ENCODE peak calls at places on chromosomes 16 and 17, in eight cellular contexts. One of them, this sample, is unnamed.

GRCh38 chr16:87564524-87564778 is 37.9 kb upstream of the JPH3 start:
- DNase-seq in GM23338: no peak
- DNase-seq in psoas muscle: no peak
- DNase-seq in NCI-H82: no peak
- DNase-seq in GM10248: no peak
- DNase-seq in GM13976: no peak
- DNase-seq in HCEC 1CT: no peak
- DNase-seq in ovary: no peak
- DNase-seq in this sample: no peak

GRCh38 chr16:85191341-85191965 is 79.2 kb upstream of the CIBAR2 start:
- DNase-seq in GM23338: no peak
- DNase-seq in psoas muscle: no peak
- DNase-seq in NCI-H82: no peak
- DNase-seq in GM10248: no peak
- DNase-seq in GM13976: no peak
- DNase-seq in HCEC 1CT: no peak
- DNase-seq in ovary: no peak
- DNase-seq in this sample: no peak

GRCh38 chr17:71934520-71934919 is 186.3 kb upstream of the SOX9 start:
- DNase-seq in GM23338: no peak
- DNase-seq in psoas muscle: no peak
- DNase-seq in NCI-H82: no peak
- DNase-seq in GM10248: no peak
- DNase-seq in GM13976: no peak
- DNase-seq in HCEC 1CT: no peak
- DNase-seq in ovary: no peak
- DNase-seq in this sample: no peak

GRCh38 chr17:56667925-56668324 is 74.4 kb downstream of the NOG start:
- DNase-seq in GM23338: no peak
- DNase-seq in psoas muscle: no peak
- DNase-seq in NCI-H82: no peak
- DNase-seq in GM10248: no peak
- DNase-seq in GM13976: no peak
- DNase-seq in HCEC 1CT: no peak
- DNase-seq in ovary: no peak
- DNase-seq in this sample: no peak

GRCh38 chr17:75601057-75601987 is 13.7 kb downstream of the MYO15B start:
- DNase-seq in GM23338: peak
- DNase-seq in psoas muscle: peak
- DNase-seq in NCI-H82: peak
- DNase-seq in GM10248: peak
- DNase-seq in GM13976: peak
- DNase-seq in HCEC 1CT: no peak
- DNase-seq in ovary: peak
- DNase-seq in this sample: peak

GRCh38 chr17:1783271-1783670 is 21.4 kb downstream of the SERPINF1 start:
- DNase-seq in GM23338: no peak
- DNase-seq in psoas muscle: peak
- DNase-seq in NCI-H82: no peak
- DNase-seq in GM10248: no peak
- DNase-seq in GM13976: no peak
- DNase-seq in HCEC 1CT: no peak
- DNase-seq in ovary: peak
- DNase-seq in this sample: no peak

GRCh38 chr16:23479138-23479537 is 26.1 kb upstream of the COG7 start:
- DNase-seq in GM23338: no peak
- DNase-seq in psoas muscle: no peak
- DNase-seq in NCI-H82: no peak
- DNase-seq in GM10248: no peak
- DNase-seq in GM13976: no peak
- DNase-seq in HCEC 1CT: no peak
- DNase-seq in ovary: no peak
- DNase-seq in this sample: no peak

GRCh38 chr17:10052414-10052813 is 146.0 kb downstream of the GAS7 start:
- DNase-seq in GM23338: no peak
- DNase-seq in psoas muscle: no peak
- DNase-seq in NCI-H82: no peak
- DNase-seq in GM10248: no peak
- DNase-seq in GM13976: no peak
- DNase-seq in HCEC 1CT: no peak
- DNase-seq in ovary: no peak
- DNase-seq in this sample: no peak

GRCh38 chr17:77371117-77371887 is 230.5 kb downstream of the SEC14L1 start:
- DNase-seq in GM23338: no peak
- DNase-seq in psoas muscle: peak
- DNase-seq in NCI-H82: no peak
- DNase-seq in GM10248: no peak
- DNase-seq in GM13976: no peak
- DNase-seq in HCEC 1CT: no peak
- DNase-seq in ovary: peak
- DNase-seq in this sample: no peak

GRCh38 chr17:80621335-80622169 is 76.9 kb downstream of the RPTOR start:
- DNase-seq in GM23338: no peak
- DNase-seq in psoas muscle: no peak
- DNase-seq in NCI-H82: peak
- DNase-seq in GM10248: no peak
- DNase-seq in GM13976: no peak
- DNase-seq in HCEC 1CT: no peak
- DNase-seq in ovary: no peak
- DNase-seq in this sample: no peak

GRCh38 chr17:10318540-10318939 is 54.3 kb downstream of the MYH13 start:
- DNase-seq in GM23338: peak
- DNase-seq in psoas muscle: no peak
- DNase-seq in NCI-H82: no peak
- DNase-seq in GM10248: no peak
- DNase-seq in GM13976: no peak
- DNase-seq in HCEC 1CT: no peak
- DNase-seq in ovary: no peak
- DNase-seq in this sample: no peak

GRCh38 chr16:81680444-81681263 is 98.4 kb upstream of the PLCG2 start:
- DNase-seq in GM23338: no peak
- DNase-seq in psoas muscle: no peak
- DNase-seq in NCI-H82: no peak
- DNase-seq in GM10248: no peak
- DNase-seq in GM13976: no peak
- DNase-seq in HCEC 1CT: no peak
- DNase-seq in ovary: no peak
- DNase-seq in this sample: no peak

GRCh38 chr17:9409430-9409829 is 166.2 kb downstream of the STX8 start:
- DNase-seq in GM23338: no peak
- DNase-seq in psoas muscle: no peak
- DNase-seq in NCI-H82: no peak
- DNase-seq in GM10248: no peak
- DNase-seq in GM13976: no peak
- DNase-seq in HCEC 1CT: no peak
- DNase-seq in ovary: no peak
- DNase-seq in this sample: peak

GRCh38 chr16:1580956-1581355 is 30.9 kb downstream of the IFT140 start:
- DNase-seq in GM23338: no peak
- DNase-seq in psoas muscle: no peak
- DNase-seq in NCI-H82: no peak
- DNase-seq in GM10248: no peak
- DNase-seq in GM13976: no peak
- DNase-seq in HCEC 1CT: no peak
- DNase-seq in ovary: no peak
- DNase-seq in this sample: no peak

GRCh38 chr16:76729525-76729924 is 452.3 kb downstream of the CNTNAP4 start:
- DNase-seq in GM23338: peak
- DNase-seq in psoas muscle: no peak
- DNase-seq in NCI-H82: no peak
- DNase-seq in GM10248: no peak
- DNase-seq in GM13976: no peak
- DNase-seq in HCEC 1CT: no peak
- DNase-seq in ovary: no peak
- DNase-seq in this sample: no peak

GRCh38 chr16:6125483-6126259 is 1028.1 kb upstream of the EEF2KMT start:
- DNase-seq in GM23338: no peak
- DNase-seq in psoas muscle: no peak
- DNase-seq in NCI-H82: peak
- DNase-seq in GM10248: no peak
- DNase-seq in GM13976: no peak
- DNase-seq in HCEC 1CT: no peak
- DNase-seq in ovary: no peak
- DNase-seq in this sample: no peak

GRCh38 chr17:46136820-46137219 is 56.4 kb downstream of the KANSL1 start:
- DNase-seq in GM23338: no peak
- DNase-seq in psoas muscle: no peak
- DNase-seq in NCI-H82: no peak
- DNase-seq in GM10248: no peak
- DNase-seq in GM13976: no peak
- DNase-seq in HCEC 1CT: no peak
- DNase-seq in ovary: no peak
- DNase-seq in this sample: no peak

GRCh38 chr17:39722965-39723848 is 7.1 kb downstream of the MIEN1 start:
- DNase-seq in GM23338: peak
- DNase-seq in psoas muscle: no peak
- DNase-seq in NCI-H82: peak
- DNase-seq in GM10248: no peak
- DNase-seq in GM13976: no peak
- DNase-seq in HCEC 1CT: no peak
- DNase-seq in ovary: no peak
- DNase-seq in this sample: no peak

GRCh38 chr17:53090770-53091169 is 732.0 kb upstream of the KIF2B start:
- DNase-seq in GM23338: no peak
- DNase-seq in psoas muscle: no peak
- DNase-seq in NCI-H82: no peak
- DNase-seq in GM10248: no peak
- DNase-seq in GM13976: no peak
- DNase-seq in HCEC 1CT: no peak
- DNase-seq in ovary: no peak
- DNase-seq in this sample: no peak

GRCh38 chr17:33493566-33493965 is 200.5 kb upstream of the ASIC2 start:
- DNase-seq in GM23338: no peak
- DNase-seq in psoas muscle: no peak
- DNase-seq in NCI-H82: no peak
- DNase-seq in GM10248: no peak
- DNase-seq in GM13976: no peak
- DNase-seq in HCEC 1CT: no peak
- DNase-seq in ovary: no peak
- DNase-seq in this sample: no peak

GRCh38 chr17:80842456-80843053 is 149.1 kb upstream of the CHMP6 start:
- DNase-seq in GM23338: no peak
- DNase-seq in psoas muscle: no peak
- DNase-seq in NCI-H82: no peak
- DNase-seq in GM10248: no peak
- DNase-seq in GM13976: no peak
- DNase-seq in HCEC 1CT: no peak
- DNase-seq in ovary: no peak
- DNase-seq in this sample: peak

GRCh38 chr16:66617010-66617434 is 12.5 kb downstream of the CMTM3 start:
- DNase-seq in GM23338: peak
- DNase-seq in psoas muscle: no peak
- DNase-seq in NCI-H82: no peak
- DNase-seq in GM10248: no peak
- DNase-seq in GM13976: no peak
- DNase-seq in HCEC 1CT: no peak
- DNase-seq in ovary: no peak
- DNase-seq in this sample: no peak

GRCh38 chr16:55039511-55039910 is 108.8 kb downstream of the IRX5 start:
- DNase-seq in GM23338: no peak
- DNase-seq in psoas muscle: no peak
- DNase-seq in NCI-H82: no peak
- DNase-seq in GM10248: no peak
- DNase-seq in GM13976: no peak
- DNase-seq in HCEC 1CT: no peak
- DNase-seq in ovary: no peak
- DNase-seq in this sample: no peak

GRCh38 chr16:1614226-1615102 is 2.3 kb downstream of the CRAMP1 start:
- DNase-seq in GM23338: peak
- DNase-seq in psoas muscle: peak
- DNase-seq in NCI-H82: peak
- DNase-seq in GM10248: peak
- DNase-seq in GM13976: peak
- DNase-seq in HCEC 1CT: peak
- DNase-seq in ovary: peak
- DNase-seq in this sample: no peak

GRCh38 chr17:5031365-5032082 is 3.7 kb downstream of the SLC52A1 start:
- DNase-seq in GM23338: peak
- DNase-seq in psoas muscle: peak
- DNase-seq in NCI-H82: peak
- DNase-seq in GM10248: peak
- DNase-seq in GM13976: peak
- DNase-seq in HCEC 1CT: peak
- DNase-seq in ovary: peak
- DNase-seq in this sample: peak

GRCh38 chr16:81416749-81417148 is 27.9 kb upstream of the CMIP start:
- DNase-seq in GM23338: no peak
- DNase-seq in psoas muscle: no peak
- DNase-seq in NCI-H82: no peak
- DNase-seq in GM10248: no peak
- DNase-seq in GM13976: no peak
- DNase-seq in HCEC 1CT: no peak
- DNase-seq in ovary: no peak
- DNase-seq in this sample: no peak

GRCh38 chr17:81371910-81372760 is 23.1 kb upstream of the BAHCC1 start:
- DNase-seq in GM23338: peak
- DNase-seq in psoas muscle: peak
- DNase-seq in NCI-H82: no peak
- DNase-seq in GM10248: no peak
- DNase-seq in GM13976: no peak
- DNase-seq in HCEC 1CT: peak
- DNase-seq in ovary: no peak
- DNase-seq in this sample: no peak

GRCh38 chr17:43846963-43847369 is at the start of gene CD300LG:
- DNase-seq in GM23338: peak
- DNase-seq in psoas muscle: peak
- DNase-seq in NCI-H82: no peak
- DNase-seq in GM10248: no peak
- DNase-seq in GM13976: no peak
- DNase-seq in HCEC 1CT: no peak
- DNase-seq in ovary: no peak
- DNase-seq in this sample: no peak

GRCh38 chr17:1947229-1947742 is 77.8 kb downstream of the RTN4RL1 start:
- DNase-seq in GM23338: no peak
- DNase-seq in psoas muscle: no peak
- DNase-seq in NCI-H82: no peak
- DNase-seq in GM10248: no peak
- DNase-seq in GM13976: no peak
- DNase-seq in HCEC 1CT: no peak
- DNase-seq in ovary: no peak
- DNase-seq in this sample: no peak

GRCh38 chr16:5678371-5678770 is 580.8 kb upstream of the EEF2KMT start:
- DNase-seq in GM23338: peak
- DNase-seq in psoas muscle: no peak
- DNase-seq in NCI-H82: no peak
- DNase-seq in GM10248: no peak
- DNase-seq in GM13976: no peak
- DNase-seq in HCEC 1CT: no peak
- DNase-seq in ovary: no peak
- DNase-seq in this sample: no peak

GRCh38 chr17:34886831-34887230 is 74.4 kb downstream of the CCT6B start:
- DNase-seq in GM23338: no peak
- DNase-seq in psoas muscle: no peak
- DNase-seq in NCI-H82: no peak
- DNase-seq in GM10248: no peak
- DNase-seq in GM13976: no peak
- DNase-seq in HCEC 1CT: no peak
- DNase-seq in ovary: no peak
- DNase-seq in this sample: no peak

GRCh38 chr16:55401036-55401435 is 77.0 kb downstream of the IRX6 start:
- DNase-seq in GM23338: no peak
- DNase-seq in psoas muscle: no peak
- DNase-seq in NCI-H82: no peak
- DNase-seq in GM10248: no peak
- DNase-seq in GM13976: no peak
- DNase-seq in HCEC 1CT: no peak
- DNase-seq in ovary: no peak
- DNase-seq in this sample: no peak

GRCh38 chr16:24635900-24636610 is 93.4 kb upstream of the TNRC6A start:
- DNase-seq in GM23338: no peak
- DNase-seq in psoas muscle: peak
- DNase-seq in NCI-H82: peak
- DNase-seq in GM10248: no peak
- DNase-seq in GM13976: no peak
- DNase-seq in HCEC 1CT: peak
- DNase-seq in ovary: peak
- DNase-seq in this sample: peak

GRCh38 chr16:49731911-49732310 is 124.0 kb downstream of the ZNF423 start:
- DNase-seq in GM23338: no peak
- DNase-seq in psoas muscle: no peak
- DNase-seq in NCI-H82: no peak
- DNase-seq in GM10248: no peak
- DNase-seq in GM13976: no peak
- DNase-seq in HCEC 1CT: no peak
- DNase-seq in ovary: no peak
- DNase-seq in this sample: no peak

This sample was measured in dermis microvascular lymphatic vessel endothelial cell.